ENCODE peak calls at places on chromosomes 3 and 15, in seven cellular contexts. One of them, this sample, is unnamed.

GRCh38 chr3:127012091-127012490 is 29.2 kb downstream of the PLXNA1 start:
- DNase-seq in heart left ventricle: no peak
- DNase-seq in brain microvascular endothelial cell: no peak
- DNase-seq in body of pancreas: no peak
- DNase-seq in cardiac muscle cell: peak; percentile 16
- DNase-seq in foreskin fibroblast: no peak
- DNase-seq in ovary: no peak
- DNase-seq in this sample: no peak

GRCh38 chr3:133400006-133400515 is at the start of gene BFSP2:
- DNase-seq in heart left ventricle: no peak
- DNase-seq in brain microvascular endothelial cell: no peak
- DNase-seq in body of pancreas: no peak
- DNase-seq in cardiac muscle cell: no peak
- DNase-seq in foreskin fibroblast: no peak
- DNase-seq in ovary: no peak
- DNase-seq in this sample: no peak

GRCh38 chr3:128453521-128454309 is 13.0 kb downstream of the DNAJB8 start:
- DNase-seq in heart left ventricle: peak; percentile 46
- DNase-seq in brain microvascular endothelial cell: no peak
- DNase-seq in body of pancreas: no peak
- DNase-seq in cardiac muscle cell: no peak
- DNase-seq in foreskin fibroblast: no peak
- DNase-seq in ovary: no peak
- DNase-seq in this sample: no peak

GRCh38 chr3:69411331-69411730 is 25.4 kb upstream of the FRMD4B start:
- DNase-seq in heart left ventricle: no peak
- DNase-seq in brain microvascular endothelial cell: peak; percentile 54
- DNase-seq in body of pancreas: no peak
- DNase-seq in cardiac muscle cell: peak; percentile 31
- DNase-seq in foreskin fibroblast: peak; percentile 61
- DNase-seq in ovary: no peak
- DNase-seq in this sample: peak; percentile 1

GRCh38 chr3:18649666-18650363 is 224.7 kb upstream of the SATB1 start:
- DNase-seq in heart left ventricle: no peak
- DNase-seq in brain microvascular endothelial cell: no peak
- DNase-seq in body of pancreas: no peak
- DNase-seq in cardiac muscle cell: no peak
- DNase-seq in foreskin fibroblast: no peak
- DNase-seq in ovary: no peak
- DNase-seq in this sample: no peak

GRCh38 chr3:73453676-73454075 is 171.1 kb downstream of the PDZRN3 start:
- DNase-seq in heart left ventricle: no peak
- DNase-seq in brain microvascular endothelial cell: no peak
- DNase-seq in body of pancreas: no peak
- DNase-seq in cardiac muscle cell: peak; percentile 22
- DNase-seq in foreskin fibroblast: peak; percentile 41
- DNase-seq in ovary: no peak
- DNase-seq in this sample: peak; percentile 97

GRCh38 chr3:60754617-60755016 is 496.6 kb downstream of the FHIT start:
- DNase-seq in heart left ventricle: no peak
- DNase-seq in brain microvascular endothelial cell: no peak
- DNase-seq in body of pancreas: no peak
- DNase-seq in cardiac muscle cell: no peak
- DNase-seq in foreskin fibroblast: no peak
- DNase-seq in ovary: no peak
- DNase-seq in this sample: no peak

GRCh38 chr3:22284559-22284958 is 533.5 kb upstream of the ZNF385D start:
- DNase-seq in heart left ventricle: no peak
- DNase-seq in brain microvascular endothelial cell: peak; percentile 42
- DNase-seq in body of pancreas: no peak
- DNase-seq in cardiac muscle cell: peak; percentile 65
- DNase-seq in foreskin fibroblast: peak; percentile 23
- DNase-seq in ovary: no peak
- DNase-seq in this sample: peak; percentile 44

GRCh38 chr3:11457126-11457525 is 184.9 kb downstream of the ATG7 start:
- DNase-seq in heart left ventricle: no peak
- DNase-seq in brain microvascular endothelial cell: no peak
- DNase-seq in body of pancreas: no peak
- DNase-seq in cardiac muscle cell: peak; percentile 26
- DNase-seq in foreskin fibroblast: no peak
- DNase-seq in ovary: no peak
- DNase-seq in this sample: no peak

GRCh38 chr15:31278544-31279220 is 48.0 kb upstream of the KLF13 start:
- DNase-seq in heart left ventricle: no peak
- DNase-seq in brain microvascular endothelial cell: no peak
- DNase-seq in body of pancreas: no peak
- DNase-seq in cardiac muscle cell: no peak
- DNase-seq in foreskin fibroblast: no peak
- DNase-seq in ovary: no peak
- DNase-seq in this sample: no peak

GRCh38 chr15:25177955-25178801 is 223.4 kb downstream of the SNRPN start:
- DNase-seq in heart left ventricle: peak; percentile 28
- DNase-seq in brain microvascular endothelial cell: no peak
- DNase-seq in body of pancreas: peak; percentile 3
- DNase-seq in cardiac muscle cell: no peak
- DNase-seq in foreskin fibroblast: no peak
- DNase-seq in ovary: no peak
- DNase-seq in this sample: no peak

GRCh38 chr3:184599143-184599542 is 37.6 kb downstream of the EPHB3 start:
- DNase-seq in heart left ventricle: peak; percentile 15
- DNase-seq in brain microvascular endothelial cell: no peak
- DNase-seq in body of pancreas: no peak
- DNase-seq in cardiac muscle cell: no peak
- DNase-seq in foreskin fibroblast: no peak
- DNase-seq in ovary: no peak
- DNase-seq in this sample: no peak

GRCh38 chr3:123521179-123521969 is 63.5 kb downstream of the HACD2 start:
- DNase-seq in heart left ventricle: no peak
- DNase-seq in brain microvascular endothelial cell: no peak
- DNase-seq in body of pancreas: no peak
- DNase-seq in cardiac muscle cell: peak; percentile 21
- DNase-seq in foreskin fibroblast: no peak
- DNase-seq in ovary: no peak
- DNase-seq in this sample: peak; percentile 63

GRCh38 chr15:43487271-43487895 is 5.6 kb downstream of the TP53BP1 start:
- DNase-seq in heart left ventricle: no peak
- DNase-seq in brain microvascular endothelial cell: no peak
- DNase-seq in body of pancreas: no peak
- DNase-seq in cardiac muscle cell: no peak
- DNase-seq in foreskin fibroblast: no peak
- DNase-seq in ovary: no peak
- DNase-seq in this sample: no peak

GRCh38 chr3:106745344-106746168 is 631.7 kb upstream of the CCDC54 start:
- DNase-seq in heart left ventricle: no peak
- DNase-seq in brain microvascular endothelial cell: peak; percentile 66
- DNase-seq in body of pancreas: no peak
- DNase-seq in cardiac muscle cell: peak; percentile 97
- DNase-seq in foreskin fibroblast: no peak
- DNase-seq in ovary: no peak
- DNase-seq in this sample: peak; percentile 23

GRCh38 chr15:55277116-55277564 is 12.5 kb downstream of the RAB27A start:
- DNase-seq in heart left ventricle: no peak
- DNase-seq in brain microvascular endothelial cell: no peak
- DNase-seq in body of pancreas: no peak
- DNase-seq in cardiac muscle cell: peak; percentile 48
- DNase-seq in foreskin fibroblast: no peak
- DNase-seq in ovary: no peak
- DNase-seq in this sample: no peak

GRCh38 chr15:99016680-99017321 is 9.2 kb upstream of the PGPEP1L start:
- DNase-seq in heart left ventricle: no peak
- DNase-seq in brain microvascular endothelial cell: no peak
- DNase-seq in body of pancreas: no peak
- DNase-seq in cardiac muscle cell: no peak
- DNase-seq in foreskin fibroblast: peak; percentile 65
- DNase-seq in ovary: no peak
- DNase-seq in this sample: no peak

GRCh38 chr3:126450744-126451143 is 24.9 kb downstream of the ZXDC start:
- DNase-seq in heart left ventricle: no peak
- DNase-seq in brain microvascular endothelial cell: no peak
- DNase-seq in body of pancreas: no peak
- DNase-seq in cardiac muscle cell: no peak
- DNase-seq in foreskin fibroblast: no peak
- DNase-seq in ovary: peak; percentile 7
- DNase-seq in this sample: no peak

GRCh38 chr3:74271541-74271940 is 342.9 kb downstream of the CNTN3 start:
- DNase-seq in heart left ventricle: no peak
- DNase-seq in brain microvascular endothelial cell: no peak
- DNase-seq in body of pancreas: no peak
- DNase-seq in cardiac muscle cell: no peak
- DNase-seq in foreskin fibroblast: peak; percentile 16
- DNase-seq in ovary: no peak
- DNase-seq in this sample: no peak

GRCh38 chr3:17800232-17800631 is 57.8 kb upstream of the TBC1D5 start:
- DNase-seq in heart left ventricle: no peak
- DNase-seq in brain microvascular endothelial cell: peak; percentile 35
- DNase-seq in body of pancreas: no peak
- DNase-seq in cardiac muscle cell: no peak
- DNase-seq in foreskin fibroblast: peak; percentile 27
- DNase-seq in ovary: no peak
- DNase-seq in this sample: no peak

GRCh38 chr3:136266468-136266867 is 16.3 kb downstream of the PCCB start:
- DNase-seq in heart left ventricle: no peak
- DNase-seq in brain microvascular endothelial cell: no peak
- DNase-seq in body of pancreas: no peak
- DNase-seq in cardiac muscle cell: no peak
- DNase-seq in foreskin fibroblast: peak; percentile 34
- DNase-seq in ovary: no peak
- DNase-seq in this sample: no peak

GRCh38 chr15:25554640-25555039 is 115.8 kb upstream of the UBE3A start:
- DNase-seq in heart left ventricle: no peak
- DNase-seq in brain microvascular endothelial cell: no peak
- DNase-seq in body of pancreas: no peak
- DNase-seq in cardiac muscle cell: no peak
- DNase-seq in foreskin fibroblast: no peak
- DNase-seq in ovary: no peak
- DNase-seq in this sample: no peak

GRCh38 chr15:91855684-91856553 is 2.4 kb downstream of the SLCO3A1 start:
- DNase-seq in heart left ventricle: no peak
- DNase-seq in brain microvascular endothelial cell: no peak
- DNase-seq in body of pancreas: peak; percentile 40
- DNase-seq in cardiac muscle cell: no peak
- DNase-seq in foreskin fibroblast: no peak
- DNase-seq in ovary: no peak
- DNase-seq in this sample: no peak

GRCh38 chr3:179146911-179147570 is 1.1 kb upstream of the PIK3CA start:
- DNase-seq in heart left ventricle: no peak
- DNase-seq in brain microvascular endothelial cell: peak; percentile 71
- DNase-seq in body of pancreas: no peak
- DNase-seq in cardiac muscle cell: peak; percentile 73
- DNase-seq in foreskin fibroblast: peak; percentile 52
- DNase-seq in ovary: no peak
- DNase-seq in this sample: peak; percentile 51
- TF ChIP-seq CTCF in heart left ventricle: peak; percentile 74
- TF ChIP-seq CTCF in brain microvascular endothelial cell: peak; percentile 59
- TF ChIP-seq CTCF in body of pancreas: peak; percentile 50
- TF ChIP-seq CTCF in cardiac muscle cell: peak; percentile 64
- TF ChIP-seq CTCF in foreskin fibroblast: peak; percentile 64
- TF ChIP-seq CTCF in ovary: peak; percentile 72
- TF ChIP-seq CTCF in this sample: peak; percentile 62

DNA sequence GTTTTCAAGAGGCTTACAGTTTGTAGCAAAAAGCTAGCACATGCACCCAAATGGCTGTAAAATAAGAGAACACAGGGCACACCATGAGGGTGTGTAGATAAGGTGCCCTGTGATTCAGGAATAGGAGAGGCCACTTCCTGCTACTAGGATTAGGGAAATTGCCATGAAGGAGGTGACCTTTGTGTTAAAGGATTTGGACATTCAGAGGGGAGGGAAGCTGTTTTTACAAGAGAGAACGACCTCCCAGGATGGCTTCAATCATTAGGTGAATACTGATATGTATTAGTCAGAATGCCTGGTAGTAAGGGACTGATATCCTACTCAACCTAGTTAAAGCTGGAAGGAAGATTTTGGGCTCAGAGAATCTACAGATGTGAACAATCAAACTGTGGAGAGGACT is 35.7 kb upstream of the ABHD17C start:
- DNase-seq in heart left ventricle: no peak
- DNase-seq in brain microvascular endothelial cell: no peak
- DNase-seq in body of pancreas: no peak
- DNase-seq in cardiac muscle cell: no peak
- DNase-seq in foreskin fibroblast: no peak
- DNase-seq in ovary: no peak
- DNase-seq in this sample: no peak
- H3K4me3 ChIP-seq in heart left ventricle: no peak overlapping the region
- H3K4me3 ChIP-seq in brain microvascular endothelial cell: no peak overlapping the region
- H3K4me3 ChIP-seq in body of pancreas: no peak overlapping the region
- H3K4me3 ChIP-seq in cardiac muscle cell: no peak overlapping the region
- H3K4me3 ChIP-seq in foreskin fibroblast: no peak overlapping the region
- H3K4me3 ChIP-seq in ovary: no peak overlapping the region
- H3K4me3 ChIP-seq in this sample: no peak overlapping the region

DNA sequence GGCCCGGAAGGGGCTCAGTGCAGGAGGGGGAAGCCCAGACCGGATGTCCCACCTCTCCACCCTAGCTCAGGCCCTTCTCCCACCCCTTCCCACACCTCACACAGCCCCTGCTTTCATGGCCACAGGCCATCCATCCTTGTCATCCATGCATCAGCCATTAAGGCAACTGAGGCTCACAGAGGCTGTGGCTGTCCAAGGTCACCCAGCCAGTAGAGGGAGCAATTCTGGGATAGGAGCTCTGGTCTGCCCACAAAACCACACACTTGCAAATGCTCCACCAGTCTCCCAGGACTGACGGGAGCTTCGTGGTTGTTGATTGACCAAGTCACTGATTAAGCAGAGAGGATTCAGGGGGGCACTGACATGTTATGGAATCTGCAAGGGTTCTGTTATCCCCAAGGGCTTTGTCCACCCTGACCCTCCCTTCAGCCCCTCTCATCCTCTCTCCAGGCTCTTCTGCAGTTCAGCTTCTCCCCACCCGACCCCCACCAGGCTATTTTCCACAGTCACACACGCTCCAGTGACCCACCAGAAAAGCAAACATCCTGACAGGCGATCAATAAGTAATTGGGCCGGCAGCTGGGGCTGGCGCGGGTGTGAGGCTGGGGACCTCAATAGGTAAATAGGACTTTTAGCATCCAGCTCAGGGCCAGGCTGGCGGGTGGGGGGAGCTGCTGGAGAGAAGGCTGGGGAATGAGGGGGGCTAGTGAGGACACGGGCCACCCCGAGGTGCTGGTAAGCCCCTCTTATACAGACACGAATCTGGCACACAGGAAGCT is 15.0 kb downstream of the LINGO1 start:
- DNase-seq in heart left ventricle: no peak
- DNase-seq in brain microvascular endothelial cell: no peak
- DNase-seq in body of pancreas: peak; percentile 28
- DNase-seq in cardiac muscle cell: no peak
- DNase-seq in foreskin fibroblast: no peak
- DNase-seq in ovary: no peak
- DNase-seq in this sample: no peak
- TF ChIP-seq CTCF in heart left ventricle: peak; percentile 28
- TF ChIP-seq CTCF in brain microvascular endothelial cell: peak; percentile 64
- TF ChIP-seq CTCF in body of pancreas: no peak
- TF ChIP-seq CTCF in cardiac muscle cell: peak; percentile 45
- TF ChIP-seq CTCF in foreskin fibroblast: peak; percentile 26
- TF ChIP-seq CTCF in ovary: no peak
- TF ChIP-seq CTCF in this sample: peak; percentile 33

DNA sequence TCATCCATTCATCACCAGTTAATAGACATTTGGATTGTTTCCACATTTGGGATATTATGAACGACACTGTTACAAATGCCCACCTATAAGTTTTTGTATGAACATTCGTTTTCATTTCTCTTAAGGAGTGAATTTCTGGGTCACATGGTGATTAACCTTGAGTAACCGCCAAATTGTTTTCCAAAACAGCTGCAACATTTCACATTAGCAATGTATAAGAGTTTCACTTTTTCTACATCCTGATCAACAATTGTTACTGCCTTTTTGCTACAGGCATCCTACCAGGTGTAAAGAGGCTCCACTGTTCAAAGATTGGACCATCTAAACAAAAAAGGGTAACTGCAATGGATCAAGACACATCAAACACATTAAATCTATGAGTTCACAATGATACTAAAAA is 52.0 kb downstream of the CPEB1 start:
- DNase-seq in heart left ventricle: no peak
- DNase-seq in brain microvascular endothelial cell: no peak
- DNase-seq in body of pancreas: peak; percentile 14
- DNase-seq in cardiac muscle cell: no peak
- DNase-seq in foreskin fibroblast: no peak
- DNase-seq in ovary: no peak
- DNase-seq in this sample: no peak
- H3K4me3 ChIP-seq in heart left ventricle: no peak overlapping the region
- H3K4me3 ChIP-seq in brain microvascular endothelial cell: no peak overlapping the region
- H3K4me3 ChIP-seq in body of pancreas: no peak overlapping the region
- H3K4me3 ChIP-seq in cardiac muscle cell: no peak overlapping the region
- H3K4me3 ChIP-seq in foreskin fibroblast: no peak overlapping the region
- H3K4me3 ChIP-seq in ovary: no peak overlapping the region
- H3K4me3 ChIP-seq in this sample: no peak overlapping the region